ENCODE peak calls at places on chromosomes 1 and 21, in six cellular contexts. One of them, this sample, is unnamed.

GRCh38 chr1:87450615-87451209 is 122.0 kb downstream of the LMO4 start:
- DNase-seq in H54: no peak
- DNase-seq in body of pancreas: no peak
- DNase-seq in A549: peak
- DNase-seq in esophagus muscularis mucosa: no peak
- DNase-seq in IMR-90: no peak
- DNase-seq in this sample: no peak

GRCh38 chr1:36822648-36823047 is 211.7 kb downstream of the GRIK3 start:
- DNase-seq in H54: no peak
- DNase-seq in body of pancreas: no peak
- DNase-seq in A549: no peak
- DNase-seq in esophagus muscularis mucosa: no peak
- DNase-seq in IMR-90: no peak
- DNase-seq in this sample: no peak

GRCh38 chr1:10220200-10220599 is 9.8 kb downstream of the KIF1B start:
- DNase-seq in H54: no peak
- DNase-seq in body of pancreas: no peak
- DNase-seq in A549: no peak
- DNase-seq in esophagus muscularis mucosa: no peak
- DNase-seq in IMR-90: no peak
- DNase-seq in this sample: no peak

GRCh38 chr1:49052102-49052501 is 275.4 kb upstream of the BEND5 start:
- DNase-seq in H54: no peak
- DNase-seq in body of pancreas: no peak
- DNase-seq in A549: no peak
- DNase-seq in esophagus muscularis mucosa: no peak
- DNase-seq in IMR-90: no peak
- DNase-seq in this sample: no peak

GRCh38 chr1:151992345-151993083 is 1.1 kb downstream of the S100A10 start:
- DNase-seq in H54: no peak
- DNase-seq in body of pancreas: peak
- DNase-seq in A549: peak
- DNase-seq in esophagus muscularis mucosa: peak
- DNase-seq in IMR-90: peak
- DNase-seq in this sample: peak

GRCh38 chr1:118247593-118247992 is 62.6 kb upstream of the SPAG17 start:
- DNase-seq in H54: peak
- DNase-seq in body of pancreas: peak
- DNase-seq in A549: peak
- DNase-seq in esophagus muscularis mucosa: no peak
- DNase-seq in IMR-90: peak
- DNase-seq in this sample: no peak

GRCh38 chr21:38958940-38959685 is 153.4 kb downstream of the ETS2 start:
- DNase-seq in H54: no peak
- DNase-seq in body of pancreas: peak
- DNase-seq in A549: peak
- DNase-seq in esophagus muscularis mucosa: no peak
- DNase-seq in IMR-90: peak
- DNase-seq in this sample: no peak

GRCh38 chr1:101338714-101339430 is 102.1 kb downstream of the S1PR1 start:
- DNase-seq in H54: no peak
- DNase-seq in body of pancreas: no peak
- DNase-seq in A549: no peak
- DNase-seq in esophagus muscularis mucosa: peak
- DNase-seq in IMR-90: no peak
- DNase-seq in this sample: no peak

GRCh38 chr1:62321438-62321837 is 2.2 kb upstream of the KANK4 start:
- DNase-seq in H54: peak
- DNase-seq in body of pancreas: no peak
- DNase-seq in A549: peak
- DNase-seq in esophagus muscularis mucosa: no peak
- DNase-seq in IMR-90: peak
- DNase-seq in this sample: no peak

GRCh38 chr21:46117586-46118304 is 19.8 kb downstream of the COL6A2 start:
- DNase-seq in H54: no peak
- DNase-seq in body of pancreas: no peak
- DNase-seq in A549: no peak
- DNase-seq in esophagus muscularis mucosa: no peak
- DNase-seq in IMR-90: no peak
- DNase-seq in this sample: no peak

GRCh38 chr1:186958520-186958919 is 129.8 kb downstream of the PLA2G4A start:
- DNase-seq in H54: no peak
- DNase-seq in body of pancreas: no peak
- DNase-seq in A549: peak
- DNase-seq in esophagus muscularis mucosa: no peak
- DNase-seq in IMR-90: peak
- DNase-seq in this sample: no peak

GRCh38 chr1:1624443-1625403 is 7.2 kb upstream of the MMP23B start:
- DNase-seq in H54: no peak
- DNase-seq in body of pancreas: no peak
- DNase-seq in A549: no peak
- DNase-seq in esophagus muscularis mucosa: no peak
- DNase-seq in IMR-90: no peak
- DNase-seq in this sample: no peak

GRCh38 chr21:41247561-41247968 is 69.0 kb upstream of the FAM3B start:
- DNase-seq in H54: no peak
- DNase-seq in body of pancreas: peak
- DNase-seq in A549: no peak
- DNase-seq in esophagus muscularis mucosa: peak
- DNase-seq in IMR-90: peak
- DNase-seq in this sample: no peak

GRCh38 chr21:36589352-36589971 is 109.5 kb upstream of the SIM2 start:
- DNase-seq in H54: peak
- DNase-seq in body of pancreas: peak
- DNase-seq in A549: peak
- DNase-seq in esophagus muscularis mucosa: no peak
- DNase-seq in IMR-90: peak
- DNase-seq in this sample: no peak

GRCh38 chr1:229430761-229431269 is 3.1 kb downstream of the ACTA1 start:
- DNase-seq in H54: no peak
- DNase-seq in body of pancreas: peak
- DNase-seq in A549: no peak
- DNase-seq in esophagus muscularis mucosa: no peak
- DNase-seq in IMR-90: peak
- DNase-seq in this sample: no peak

GRCh38 chr1:115922806-115923205 is 53.5 kb upstream of the SLC22A15 start:
- DNase-seq in H54: no peak
- DNase-seq in body of pancreas: no peak
- DNase-seq in A549: no peak
- DNase-seq in esophagus muscularis mucosa: no peak
- DNase-seq in IMR-90: no peak
- DNase-seq in this sample: no peak

GRCh38 chr1:39690225-39690624 is 1.0 kb downstream of the HPCAL4 start:
- DNase-seq in H54: no peak
- DNase-seq in body of pancreas: no peak
- DNase-seq in A549: no peak
- DNase-seq in esophagus muscularis mucosa: no peak
- DNase-seq in IMR-90: no peak
- DNase-seq in this sample: no peak

GRCh38 chr1:39692152-39693064 is 1.2 kb upstream of the HPCAL4 start:
- DNase-seq in H54: no peak
- DNase-seq in body of pancreas: peak
- DNase-seq in A549: no peak
- DNase-seq in esophagus muscularis mucosa: no peak
- DNase-seq in IMR-90: no peak
- DNase-seq in this sample: no peak

GRCh38 chr1:39689635-39690034 is 1.6 kb downstream of the HPCAL4 start:
- DNase-seq in H54: no peak
- DNase-seq in body of pancreas: no peak
- DNase-seq in A549: no peak
- DNase-seq in esophagus muscularis mucosa: no peak
- DNase-seq in IMR-90: no peak
- DNase-seq in this sample: no peak

GRCh38 chr1:39690943-39691382 is 270 bp downstream of the HPCAL4 start:
- DNase-seq in H54: no peak
- DNase-seq in body of pancreas: no peak
- DNase-seq in A549: no peak
- DNase-seq in esophagus muscularis mucosa: no peak
- DNase-seq in IMR-90: no peak
- DNase-seq in this sample: no peak

GRCh38 chr1:39691383-39692151 is at the start of gene HPCAL4:
- DNase-seq in H54: peak
- DNase-seq in body of pancreas: peak
- DNase-seq in A549: peak
- DNase-seq in esophagus muscularis mucosa: peak
- DNase-seq in IMR-90: peak
- DNase-seq in this sample: peak
- TF ChIP-seq POLR2A in H54: no peak
- TF ChIP-seq POLR2A in body of pancreas: peak
- TF ChIP-seq POLR2A in A549: no peak
- TF ChIP-seq POLR2A in esophagus muscularis mucosa: no peak
- TF ChIP-seq POLR2A in IMR-90: no peak
- TF ChIP-seq POLR2A in this sample: no peak

GRCh38 chr21:43727571-43728466 is 8.9 kb downstream of the PDXK start:
- DNase-seq in H54: peak
- DNase-seq in body of pancreas: peak
- DNase-seq in A549: peak
- DNase-seq in esophagus muscularis mucosa: no peak
- DNase-seq in IMR-90: peak
- DNase-seq in this sample: no peak

GRCh38 chr21:43723648-43724047 is 4.7 kb downstream of the PDXK start:
- DNase-seq in H54: no peak
- DNase-seq in body of pancreas: peak
- DNase-seq in A549: no peak
- DNase-seq in esophagus muscularis mucosa: no peak
- DNase-seq in IMR-90: no peak
- DNase-seq in this sample: no peak

GRCh38 chr21:43731476-43731875 is 12.5 kb downstream of the PDXK start:
- DNase-seq in H54: no peak
- DNase-seq in body of pancreas: no peak
- DNase-seq in A549: no peak
- DNase-seq in esophagus muscularis mucosa: no peak
- DNase-seq in IMR-90: no peak
- DNase-seq in this sample: no peak

GRCh38 chr21:43728467-43729390 is 9.8 kb downstream of the PDXK start:
- DNase-seq in H54: peak
- DNase-seq in body of pancreas: peak
- DNase-seq in A549: peak
- DNase-seq in esophagus muscularis mucosa: peak
- DNase-seq in IMR-90: peak
- DNase-seq in this sample: peak

DNA sequence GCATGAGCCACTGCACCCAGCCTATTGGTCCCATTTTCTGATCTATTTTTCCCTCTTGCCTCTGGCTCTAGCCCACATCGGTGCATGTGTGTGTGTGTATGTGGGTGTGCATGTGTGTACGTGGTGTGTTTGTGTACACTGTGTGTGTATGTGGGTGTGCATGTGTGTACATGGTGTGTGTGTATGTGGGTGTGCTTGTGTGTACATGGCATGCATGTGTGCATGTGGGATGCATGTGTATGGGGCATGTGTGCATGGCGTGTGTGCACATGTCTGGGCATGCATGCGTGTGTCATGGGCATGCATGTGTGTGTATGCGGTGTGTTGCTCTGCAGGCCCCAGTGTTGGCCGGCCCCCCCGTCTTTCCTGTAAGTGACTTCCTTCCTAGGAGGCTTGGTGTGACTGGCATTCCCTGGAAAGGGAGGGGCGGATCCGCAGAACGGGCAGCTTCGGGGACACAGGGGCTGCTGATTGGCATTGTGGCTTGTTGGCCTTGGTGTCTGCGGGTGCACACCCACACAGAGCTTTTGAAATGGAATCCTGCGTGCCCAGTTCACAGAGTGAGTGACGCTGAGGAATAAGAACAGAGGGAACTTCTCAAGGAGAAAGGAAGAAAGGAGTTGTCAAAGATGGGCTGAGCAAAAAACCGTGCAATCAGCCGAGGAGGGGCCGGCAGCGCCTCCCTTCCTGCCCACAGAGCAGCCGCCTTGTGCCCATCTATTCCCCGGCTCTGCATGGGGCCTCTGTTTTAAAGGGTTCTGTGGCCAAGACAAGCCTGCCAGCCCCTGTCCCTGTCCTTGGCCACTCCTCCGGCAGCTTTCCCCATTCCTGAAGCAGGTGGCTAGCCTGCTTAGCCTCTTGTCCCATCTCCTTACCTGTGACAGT is 8.0 kb downstream of the PDXK start:
- DNase-seq in H54: no peak
- DNase-seq in body of pancreas: peak
- DNase-seq in A549: peak
- DNase-seq in esophagus muscularis mucosa: no peak
- DNase-seq in IMR-90: no peak
- DNase-seq in this sample: no peak
- TF ChIP-seq POLR2A in H54: no peak
- TF ChIP-seq POLR2A in body of pancreas: no peak
- TF ChIP-seq POLR2A in A549: no peak
- TF ChIP-seq POLR2A in esophagus muscularis mucosa: no peak
- TF ChIP-seq POLR2A in IMR-90: no peak
- TF ChIP-seq POLR2A in this sample: no peak

DNA sequence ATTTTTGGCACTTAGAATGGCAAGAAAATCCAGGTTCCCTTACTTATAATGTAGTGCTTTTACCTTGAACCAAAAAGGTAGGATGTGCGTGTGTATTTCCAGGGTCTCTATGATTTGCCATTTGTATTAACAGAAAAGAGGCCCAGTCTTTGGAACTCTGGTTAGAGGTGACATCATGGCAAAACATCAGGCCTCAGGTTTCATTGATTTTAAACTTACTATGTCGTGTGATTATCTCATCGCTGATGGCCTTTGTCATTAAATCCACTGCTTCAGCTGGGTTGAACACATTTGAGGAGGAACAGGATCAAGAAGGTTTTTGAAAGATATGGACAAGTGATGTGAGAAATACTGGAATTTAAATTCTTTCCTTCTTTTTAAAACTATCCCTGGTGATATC is 95.2 kb downstream of the PBX1 start:
- DNase-seq in H54: no peak
- DNase-seq in body of pancreas: no peak
- DNase-seq in A549: no peak
- DNase-seq in esophagus muscularis mucosa: no peak
- DNase-seq in IMR-90: no peak
- DNase-seq in this sample: no peak
- TF ChIP-seq POLR2A in H54: no peak
- TF ChIP-seq POLR2A in body of pancreas: no peak
- TF ChIP-seq POLR2A in A549: no peak
- TF ChIP-seq POLR2A in esophagus muscularis mucosa: no peak
- TF ChIP-seq POLR2A in IMR-90: no peak
- TF ChIP-seq POLR2A in this sample: no peak

GRCh38 chr1:23485002-23485332 is 988 bp upstream of the ASAP3 start:
- DNase-seq in H54: no peak
- DNase-seq in body of pancreas: no peak
- DNase-seq in A549: no peak
- DNase-seq in esophagus muscularis mucosa: no peak
- DNase-seq in IMR-90: no peak
- DNase-seq in this sample: no peak

GRCh38 chr1:23484253-23485001 is 448 bp upstream of the ASAP3 start:
- DNase-seq in H54: peak
- DNase-seq in body of pancreas: peak
- DNase-seq in A549: peak
- DNase-seq in esophagus muscularis mucosa: peak
- DNase-seq in IMR-90: peak
- DNase-seq in this sample: peak

GRCh38 chr1:23481904-23482303 is 2.1 kb downstream of the ASAP3 start:
- DNase-seq in H54: no peak
- DNase-seq in body of pancreas: no peak
- DNase-seq in A549: no peak
- DNase-seq in esophagus muscularis mucosa: no peak
- DNase-seq in IMR-90: no peak
- DNase-seq in this sample: no peak

GRCh38 chr1:23481026-23481597 is 2.9 kb downstream of the ASAP3 start:
- DNase-seq in H54: no peak
- DNase-seq in body of pancreas: no peak
- DNase-seq in A549: no peak
- DNase-seq in esophagus muscularis mucosa: no peak
- DNase-seq in IMR-90: no peak
- DNase-seq in this sample: no peak

GRCh38 chr1:23483327-23484252 is at the start of gene ASAP3:
- DNase-seq in H54: no peak
- DNase-seq in body of pancreas: peak
- DNase-seq in A549: no peak
- DNase-seq in esophagus muscularis mucosa: no peak
- DNase-seq in IMR-90: peak
- DNase-seq in this sample: peak
- TF ChIP-seq POLR2A in H54: peak
- TF ChIP-seq POLR2A in body of pancreas: no peak
- TF ChIP-seq POLR2A in A549: peak
- TF ChIP-seq POLR2A in esophagus muscularis mucosa: peak
- TF ChIP-seq POLR2A in IMR-90: peak
- TF ChIP-seq POLR2A in this sample: no peak

This sample was measured in lower leg skin.